ENCODE peak calls at places on chromosome 17, in four cellular contexts. K is K562, Y is GM12878, O is A549. T is an unnamed sample.

GRCh38 chr17:56064506-56064905 is 88.8 kb upstream of the ANKFN1 start:
- DNase-seq in K (no peak), Y (no peak), O (no peak), T (no peak)

GRCh38 chr17:27502526-27503324 is 46.5 kb downstream of the KSR1 start:
- DNase-seq in K (no peak), Y (no peak), O (no peak), T (no peak)

GRCh38 chr17:67386965-67387551 is 10.0 kb downstream of the PITPNC1 start:
- DNase-seq in K (peak; percentile 62), Y (no peak), O (peak; percentile 81), T (peak; percentile 56)

GRCh38 chr17:17107281-17107680 is 65.0 kb downstream of the MPRIP start:
- DNase-seq in K (no peak), Y (no peak), O (no peak), T (no peak)

GRCh38 chr17:57553525-57553924 is 191.6 kb downstream of the CCDC182 start:
- DNase-seq in K (peak; percentile 84), Y (no peak), O (no peak), T (no peak)

GRCh38 chr17:30920282-30920681 is 1.5 kb upstream of the ADAP2 start:
- DNase-seq in K (no peak), Y (no peak), O (peak; percentile 44), T (peak; percentile 27)

GRCh38 chr17:2564876-2565275 is 28.6 kb upstream of the PAFAH1B1 start:
- DNase-seq in K (no peak), Y (no peak), O (peak; percentile 77), T (peak; percentile 30)

GRCh38 chr17:35170968-35171771 is 23.0 kb downstream of the SLC35G3 start:
- DNase-seq in K (no peak), Y (no peak), O (peak; percentile 37), T (no peak)

GRCh38 chr17:49910094-49910857 is 58.7 kb upstream of the DLX4 start:
- DNase-seq in K (peak; percentile 28), Y (no peak), O (peak; percentile 39), T (no peak)

GRCh38 chr17:5226940-5227878 is 7.5 kb downstream of the SCIMP start:
- DNase-seq in K (no peak), Y (peak; percentile 92), O (no peak), T (no peak)

GRCh38 chr17:74951680-74952421 is 16.2 kb downstream of the OTOP3 start:
- DNase-seq in K (no peak), Y (no peak), O (no peak), T (no peak)

GRCh38 chr17:73003487-73003886 is 89.0 kb downstream of the SLC39A11 start:
- DNase-seq in K (no peak), Y (no peak), O (peak; percentile 17), T (peak; percentile 41)

GRCh38 chr17:59108400-59109102 is 1.9 kb upstream of the TRIM37 start:
- DNase-seq in K (no peak), Y (no peak), O (no peak), T (no peak)

GRCh38 chr17:78923660-78924453 is 1.3 kb downstream of the TIMP2 start:
- DNase-seq in K (peak; percentile 42), Y (no peak), O (peak; percentile 62), T (no peak)

GRCh38 chr17:69949931-69950330 is 125.1 kb upstream of the KCNJ16 start:
- DNase-seq in K (peak; percentile 12), Y (no peak), O (no peak), T (no peak)

GRCh38 chr17:39823407-39824054 is 40.6 kb downstream of the IKZF3 start:
- DNase-seq in K (no peak), Y (no peak), O (peak; percentile 26), T (no peak)

GRCh38 chr17:39555368-39555767 is 52.4 kb downstream of the NEUROD2 start:
- DNase-seq in K (no peak), Y (no peak), O (no peak), T (no peak)

GRCh38 chr17:40499551-40500189 is 1.8 kb downstream of the TNS4 start:
- DNase-seq in K (no peak), Y (no peak), O (peak; percentile 88), T (peak; percentile 84)

GRCh38 chr17:78892062-78892456 is 10.9 kb downstream of the CEP295NL start:
- DNase-seq in K (no peak), Y (no peak), O (no peak), T (no peak)

GRCh38 chr17:82737981-82738877 is 2.8 kb downstream of the FN3K start:
- DNase-seq in K (peak; percentile 55), Y (no peak), O (no peak), T (peak; percentile 98)

GRCh38 chr17:74160656-74161500 is 42.6 kb upstream of the RPL38 start:
- DNase-seq in K (no peak), Y (no peak), O (no peak), T (no peak)

GRCh38 chr17:50238594-50239287 is 35.5 kb upstream of the TMEM92 start:
- DNase-seq in K (no peak), Y (no peak), O (peak; percentile 59), T (peak; percentile 39)

GRCh38 chr17:13750783-13751484 is 149.2 kb upstream of the HS3ST3A1 start:
- DNase-seq in K (peak; percentile 13), Y (no peak), O (no peak), T (no peak)

GRCh38 chr17:15361151-15361550 is 19.8 kb upstream of the TEKT3 start:
- DNase-seq in K (no peak), Y (no peak), O (no peak), T (no peak)

GRCh38 chr17:40953876-40954275 is 12.9 kb downstream of the KRT39 start:
- DNase-seq in K (no peak), Y (no peak), O (peak; percentile 21), T (no peak)

GRCh38 chr17:12398636-12399035 is 267.1 kb upstream of the MYOCD start:
- DNase-seq in K (no peak), Y (no peak), O (peak; percentile 41), T (no peak)
- TF ChIP-seq EP300 in K (no peak), Y (no peak), O (no peak), T (no peak)

DNA sequence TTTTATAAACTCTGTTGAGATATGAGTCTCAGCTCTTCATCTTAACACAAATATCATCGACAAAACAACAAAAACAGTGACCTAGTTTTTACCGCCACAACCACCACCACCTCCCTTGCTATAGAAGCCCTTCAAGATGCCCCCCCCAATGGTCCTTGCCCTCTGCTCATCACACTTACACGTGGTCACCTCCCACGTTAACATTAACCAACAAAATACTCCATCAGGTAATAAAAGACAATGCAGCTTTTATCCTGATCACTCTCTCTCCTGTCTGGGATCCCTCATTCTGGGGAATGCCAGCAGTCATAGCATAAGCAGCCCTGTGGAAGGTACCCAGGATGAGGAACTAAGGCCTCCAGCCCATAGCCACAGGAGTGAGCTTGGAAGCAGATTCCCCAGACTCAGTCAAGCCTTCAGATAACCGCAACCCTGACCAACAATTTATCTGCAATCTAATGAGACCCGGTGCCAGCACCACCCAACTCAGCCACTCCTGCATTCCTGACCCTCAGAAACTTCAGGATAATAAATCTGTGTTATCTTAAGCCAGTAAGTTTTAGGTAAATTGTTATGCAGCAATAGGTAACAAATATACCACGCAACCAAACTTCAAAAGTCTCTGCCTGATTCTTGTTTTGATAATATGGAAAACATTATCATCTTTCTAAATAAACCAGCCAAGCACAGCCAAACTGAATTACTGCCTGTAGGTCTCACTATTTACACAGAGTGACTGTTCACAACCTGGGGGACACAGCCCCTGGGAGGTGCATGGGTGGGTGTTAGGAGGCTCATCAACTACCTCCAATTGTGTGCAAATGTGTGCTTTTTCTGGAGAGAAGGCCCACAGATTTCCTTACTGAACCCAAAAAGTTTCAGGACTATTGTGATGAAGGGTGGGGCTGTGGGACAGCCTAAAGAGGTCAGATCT is 6.1 kb downstream of the PECAM1 start:
- DNase-seq in K (no peak), Y (no peak), O (peak; percentile 14), T (peak; percentile 49)
- H3K27ac ChIP-seq in K (peak overlapping the region; percentile 53), Y (no peak overlapping the region), O (peak overlapping the region; percentile 78), T (peak overlapping the region; percentile 89)

GRCh38 chr17:7475764-7476422 is 3.5 kb downstream of the ZBTB4 start:
- DNase-seq in K (peak; percentile 66), Y (no peak), O (no peak), T (no peak)
- TF ChIP-seq JUNB in K (no peak), Y (no peak), O (no peak), T (no peak)

GRCh38 chr17:66348605-66349165 is 46.3 kb downstream of the PRKCA start:
- DNase-seq in K (peak; percentile 79), Y (no peak), O (peak; percentile 73), T (peak; percentile 68)
- TF ChIP-seq EP300 in K (peak; percentile 94), Y (no peak), O (no peak), T (no peak)

DNA sequence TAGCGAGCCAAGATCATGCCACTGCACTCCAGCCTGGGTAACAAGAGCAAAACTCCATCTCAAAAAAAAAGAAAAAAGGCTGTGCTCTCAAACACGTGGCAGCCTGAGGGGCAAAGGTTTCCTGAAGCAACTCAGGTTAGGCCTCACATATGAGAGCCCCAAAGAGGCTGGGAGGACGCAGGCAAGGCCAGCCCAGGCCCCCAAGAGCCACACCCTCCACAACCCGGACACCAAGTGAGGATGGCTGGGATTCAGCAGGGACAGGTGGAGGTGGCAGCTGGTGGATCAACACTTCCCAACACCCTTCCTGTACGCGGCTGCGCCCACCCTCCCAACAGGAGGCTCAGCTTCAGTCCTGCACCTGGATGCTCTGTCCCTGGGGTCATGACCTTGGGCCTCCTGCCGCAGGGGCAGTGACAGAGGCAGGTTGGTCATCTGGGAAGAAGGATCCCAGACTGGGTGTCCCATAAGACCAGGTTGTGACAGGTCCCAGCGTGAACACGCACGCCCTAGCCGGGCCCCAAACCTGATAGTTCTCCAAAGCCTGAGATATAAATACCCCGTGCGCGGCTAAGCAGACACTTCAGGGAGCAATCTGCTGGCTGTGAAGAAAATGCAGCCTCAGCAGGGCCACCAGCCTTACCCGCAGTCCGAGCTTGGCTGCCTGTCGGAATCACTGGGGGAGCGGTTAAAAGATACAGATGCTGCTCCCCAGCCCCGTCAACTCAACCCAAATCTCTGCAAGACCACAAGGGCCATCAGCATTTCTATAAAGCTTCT is 78.1 kb downstream of the TIMM22 start:
- DNase-seq in K (no peak), Y (no peak), O (no peak), T (no peak)
- H3K27ac ChIP-seq in K (no peak overlapping the region), Y (no peak overlapping the region), O (no peak overlapping the region), T (no peak overlapping the region)

DNA sequence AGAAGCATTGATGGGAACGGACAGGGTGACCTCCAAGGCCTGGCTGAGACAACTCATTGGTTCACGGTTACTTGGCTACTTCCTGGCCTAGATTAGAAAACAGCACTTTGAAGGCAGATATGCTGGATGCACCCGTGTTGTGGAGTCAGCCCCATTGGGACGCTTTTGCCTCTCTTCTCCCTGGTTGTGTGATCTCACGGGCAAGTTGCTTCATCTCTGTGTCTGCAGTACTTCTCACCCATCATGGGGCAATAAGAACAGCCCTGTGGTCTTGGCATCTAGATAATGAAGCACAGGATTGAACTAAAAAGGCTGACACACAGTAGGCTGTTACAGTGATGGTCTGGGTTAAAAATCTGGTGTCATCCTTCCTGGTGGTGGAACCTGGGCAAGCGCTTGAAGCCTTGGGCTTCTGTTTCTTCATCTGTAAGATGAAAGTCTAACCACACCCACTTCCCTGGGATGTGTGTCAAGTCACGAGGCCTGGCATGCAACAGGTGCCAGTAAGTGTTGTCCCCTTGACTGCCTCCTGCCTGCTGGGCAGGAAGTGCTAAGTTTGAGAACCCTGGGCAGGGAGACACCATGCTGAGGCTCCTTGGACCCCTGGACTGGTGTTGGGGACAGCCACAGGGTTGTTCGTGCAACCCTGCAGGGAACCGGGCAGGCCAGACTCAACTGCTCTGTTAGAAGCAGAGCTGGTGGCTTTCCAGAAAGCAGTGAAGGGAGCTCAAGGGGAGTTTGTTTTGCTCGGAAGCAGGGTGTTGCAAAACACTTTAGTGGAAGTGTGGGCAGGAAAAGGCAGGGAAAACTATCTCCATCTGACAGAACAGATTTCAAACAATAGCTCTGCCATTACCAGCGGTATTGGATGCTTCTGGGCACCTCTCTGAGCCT is 6.0 kb upstream of the MAP2K3 start:
- DNase-seq in K (no peak), Y (no peak), O (no peak), T (no peak)
- TF ChIP-seq JUNB in K (no peak), Y (no peak), O (no peak), T (no peak)

GRCh38 chr17:79991140-79991923 is 44.3 kb downstream of the TBC1D16 start:
- DNase-seq in K (peak; percentile 86), Y (no peak), O (peak; percentile 88), T (peak; percentile 85)
- TF ChIP-seq EP300 in K (no peak), Y (no peak), O (no peak), T (no peak)

GRCh38 chr17:10744509-10745000 is 14.7 kb upstream of the TMEM220 start:
- DNase-seq in K (no peak), Y (no peak), O (no peak), T (peak; percentile 75)
- H3K27ac ChIP-seq in K (no peak overlapping the region), Y (no peak overlapping the region), O (no peak overlapping the region), T (no peak overlapping the region)